ENCODE peak calls at places on chromosomes 13 and 19, in nine cellular contexts. I is vagina, E is endothelial cell of umbilical vein, G is NB4, K is HCT116, A is sigmoid colon, N is ovary, J is breast epithelium, S is IMR-90. O is an unnamed sample.

GRCh38 chr19:10852098-10852800 is 4.0 kb downstream of the C19orf38 start:
- DNase-seq in I (no peak), E (no peak), G (no peak), K (no peak), A (no peak), N (no peak), J (no peak), S (peak), O (peak)

GRCh38 chr13:86974995-86975328 is 696.2 kb upstream of the SLITRK5 start:
- DNase-seq in I (no peak), E (no peak), G (peak), K (no peak), A (no peak), N (no peak), J (no peak), S (no peak), O (no peak)

GRCh38 chr19:45037393-45038169 is 1.3 kb upstream of the CLASRP start:
- DNase-seq in I (no peak), E (no peak), G (no peak), K (no peak), A (no peak), N (peak), J (no peak), S (no peak), O (no peak)

GRCh38 chr13:110907301-110907700 is 7.6 kb downstream of the ANKRD10 start:
- DNase-seq in I (no peak), E (no peak), G (no peak), K (no peak), A (no peak), N (no peak), J (no peak), S (no peak), O (no peak)

GRCh38 chr19:38004100-38004504 is 97.1 kb downstream of the SIPA1L3 start:
- DNase-seq in I (no peak), E (no peak), G (no peak), K (no peak), A (no peak), N (no peak), J (no peak), S (no peak), O (no peak)

GRCh38 chr13:80141114-80141849 is 199.6 kb downstream of the SPRY2 start:
- DNase-seq in I (no peak), E (peak), G (no peak), K (no peak), A (no peak), N (peak), J (peak), S (peak), O (no peak)

GRCh38 chr13:62137629-62138405 is 722.2 kb upstream of the PCDH20 start:
- DNase-seq in I (no peak), E (no peak), G (no peak), K (no peak), A (no peak), N (no peak), J (no peak), S (no peak), O (no peak)

GRCh38 chr19:46785054-46785979 is 3.1 kb downstream of the SLC1A5 start:
- DNase-seq in I (no peak), E (no peak), G (no peak), K (no peak), A (no peak), N (no peak), J (no peak), S (peak), O (no peak)

GRCh38 chr13:28494861-28495585 is at the start of gene FLT1:
- DNase-seq in I (no peak), E (peak), G (peak), K (no peak), A (no peak), N (peak), J (no peak), S (peak), O (no peak)

GRCh38 chr19:6297202-6297601 is 17.4 kb upstream of the MLLT1 start:
- DNase-seq in I (no peak), E (no peak), G (no peak), K (no peak), A (no peak), N (no peak), J (no peak), S (no peak), O (no peak)
- TF ChIP-seq POLR2A in I (no peak), E (no peak), G (no peak), K (no peak), A (no peak), N (no peak), J (no peak), S (no peak), O (no peak)

DNA sequence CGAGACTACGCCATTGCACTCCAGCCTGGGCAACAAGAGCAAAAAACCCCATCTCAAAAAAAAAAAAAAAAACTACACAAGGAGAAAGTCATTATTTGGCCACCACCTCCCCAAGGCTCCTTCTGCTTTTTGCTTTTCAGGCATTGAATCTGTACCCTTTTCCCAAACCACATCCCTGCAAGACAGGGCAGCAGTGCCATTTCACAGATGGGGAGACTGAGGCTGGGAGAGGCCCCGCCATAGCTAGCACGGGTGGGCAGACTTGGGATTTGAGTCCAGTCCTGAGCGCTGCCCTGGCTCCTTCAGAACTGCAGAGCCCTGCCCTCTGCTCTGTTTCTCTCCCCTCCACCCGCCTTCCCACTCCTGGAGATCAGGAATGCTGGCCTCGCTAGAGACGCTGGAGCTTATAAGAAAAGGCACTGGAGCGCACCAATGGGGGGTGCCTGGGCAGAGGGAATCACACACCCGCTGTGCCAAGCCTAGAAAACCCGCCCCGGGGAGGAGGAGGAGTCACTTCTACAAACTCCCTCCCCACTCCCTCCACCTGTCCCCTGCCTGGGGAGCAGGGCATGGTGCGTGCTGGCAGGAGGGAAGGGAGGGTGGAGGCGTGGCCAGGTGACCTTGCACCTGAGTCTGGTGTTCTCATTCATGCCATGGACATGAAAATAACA is 17.6 kb downstream of the TJP3 start:
- DNase-seq in I (no peak), E (no peak), G (no peak), K (peak), A (no peak), N (no peak), J (peak), S (no peak), O (no peak)
- TF ChIP-seq POLR2A in I (no peak), E (no peak), G (no peak), K (no peak), A (no peak), N (no peak), J (no peak), S (no peak), O (no peak)

GRCh38 chr13:108915095-108915633 is 285.8 kb downstream of the MYO16 start:
- DNase-seq in I (no peak), E (peak), G (peak), K (no peak), A (no peak), N (no peak), J (no peak), S (peak), O (no peak)

GRCh38 chr13:108917581-108917980 is 288.2 kb downstream of the MYO16 start:
- DNase-seq in I (no peak), E (no peak), G (no peak), K (no peak), A (no peak), N (no peak), J (no peak), S (peak), O (no peak)

GRCh38 chr13:108919036-108919907 is 289.9 kb downstream of the MYO16 start:
- DNase-seq in I (no peak), E (peak), G (no peak), K (no peak), A (no peak), N (no peak), J (no peak), S (peak), O (no peak)

GRCh38 chr13:108911807-108912206 is 282.4 kb downstream of the MYO16 start:
- DNase-seq in I (no peak), E (no peak), G (no peak), K (no peak), A (no peak), N (no peak), J (no peak), S (no peak), O (no peak)

DNA sequence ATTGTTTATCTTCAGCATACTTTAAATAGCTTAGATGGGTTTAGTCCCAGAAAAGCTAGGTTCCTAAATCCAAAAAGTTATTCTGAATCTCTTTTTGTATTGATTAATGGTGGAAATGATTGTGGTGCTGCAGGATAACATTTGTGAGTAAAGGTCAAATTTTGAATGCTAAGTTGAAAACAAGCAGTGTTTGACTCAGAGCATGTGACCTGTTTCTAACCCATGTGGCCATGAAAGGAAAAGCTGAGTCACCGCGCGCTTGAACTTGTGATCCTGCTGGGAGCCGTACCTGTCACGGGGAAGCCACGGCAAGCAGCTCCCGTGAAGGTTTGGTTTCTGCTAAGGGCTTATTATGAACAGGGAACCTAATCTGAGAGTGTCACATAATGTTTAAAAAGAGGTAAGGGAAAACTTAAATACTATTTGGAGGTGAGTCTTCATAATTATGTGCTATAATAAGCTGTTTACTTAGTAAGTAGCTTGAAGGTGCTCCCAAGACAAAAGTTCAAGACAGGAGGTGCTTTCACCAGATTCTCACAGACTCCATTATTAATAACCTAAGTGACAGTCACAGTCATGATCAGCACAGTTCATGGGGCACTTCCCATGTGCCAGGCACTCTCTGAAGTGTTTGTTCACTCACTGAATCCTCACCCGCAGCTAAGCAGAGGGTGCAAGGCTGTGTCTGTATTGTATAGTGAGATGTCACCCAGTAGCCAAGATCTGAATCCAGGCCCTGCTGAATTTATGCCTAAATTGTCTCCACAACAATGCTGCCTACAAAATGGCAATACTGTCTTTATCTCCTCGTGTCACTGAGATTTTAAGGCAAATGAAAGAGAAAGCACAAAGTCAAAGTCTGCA is 286.5 kb downstream of the MYO16 start:
- DNase-seq in I (no peak), E (peak), G (peak), K (peak), A (peak), N (peak), J (peak), S (peak), O (peak)
- TF ChIP-seq POLR2A in I (no peak), E (no peak), G (no peak), K (no peak), A (no peak), N (no peak), J (no peak), S (no peak), O (no peak)

GRCh38 chr19:48452656-48453480 is 2.5 kb upstream of the KCNJ14 start:
- DNase-seq in I (no peak), E (no peak), G (no peak), K (no peak), A (no peak), N (no peak), J (no peak), S (no peak), O (no peak)
- TF ChIP-seq POLR2A in I (no peak), E (no peak), G (no peak), K (no peak), A (no peak), N (no peak), J (no peak), S (no peak), O (no peak)

DNA sequence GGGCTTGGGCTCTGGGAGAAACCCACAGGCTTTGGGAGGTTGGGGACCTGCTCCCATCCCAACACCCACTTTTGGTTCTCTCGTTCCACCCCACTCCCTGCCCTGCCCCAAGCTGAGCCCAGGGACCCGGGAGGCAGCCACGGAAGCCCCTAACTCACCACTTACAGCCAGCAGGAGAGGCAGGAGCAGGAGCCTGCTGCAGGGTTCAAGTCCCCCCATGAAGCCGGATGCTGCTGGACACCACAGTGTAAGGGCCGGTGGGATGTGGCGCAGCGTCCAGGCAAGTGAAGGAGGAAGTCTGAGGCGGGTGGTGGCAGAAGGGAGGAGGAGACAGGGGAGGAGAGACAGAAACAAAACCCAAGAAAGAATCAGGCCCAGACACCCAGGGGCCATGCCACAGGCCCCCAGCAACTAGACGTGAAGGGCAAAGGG is at the start of gene TYROBP:
- DNase-seq in I (no peak), E (no peak), G (peak), K (no peak), A (no peak), N (no peak), J (no peak), S (no peak), O (no peak)
- TF ChIP-seq POLR2A in I (no peak), E (no peak), G (no peak), K (no peak), A (no peak), N (no peak), J (no peak), S (no peak), O (no peak)

O was measured in H54.